ENCODE peak calls at places on chromosomes 7 and 10, in seven cellular contexts. Q, B, J, H, P, G and L are unnamed samples.

GRCh38 chr10:61136151-61136550 is 192.2 kb upstream of the RHOBTB1 start:
- DNase-seq in Q (no peak), J (no peak), P (no peak), B (no peak), G (peak; percentile 21), H (no peak), L (no peak)

GRCh38 chr10:100670828-100671479 is 74.4 kb upstream of the PAX2 start:
- DNase-seq in Q (no peak), J (peak; percentile 49), H (no peak), G (no peak), P (peak; percentile 35), B (no peak), L (peak; percentile 49)

GRCh38 chr10:12707461-12708185 is 293.9 kb downstream of the CCDC3 start:
- DNase-seq in G (peak; percentile 92), J (no peak), B (no peak), H (no peak), P (no peak), Q (no peak), L (no peak)

GRCh38 chr7:2386964-2387669 is 16.3 kb upstream of the CHST12 start:
- DNase-seq in H (no peak), Q (no peak), P (no peak), J (no peak), B (no peak), G (no peak), L (no peak)

GRCh38 chr10:124592101-124592500 is 130.5 kb downstream of the LHPP start:
- DNase-seq in J (no peak), Q (no peak), H (no peak), G (no peak), P (no peak), B (no peak), L (no peak)

GRCh38 chr7:105268056-105268455 is 120.7 kb downstream of the SRPK2 start:
- DNase-seq in Q (no peak), P (peak; percentile 26), H (no peak), J (no peak), G (peak; percentile 77), B (no peak), L (no peak)

GRCh38 chr10:9719246-9719645 is 1298.4 kb upstream of the CELF2 start:
- DNase-seq in P (no peak), G (no peak), Q (no peak), J (no peak), B (no peak), H (no peak), L (no peak)

GRCh38 chr10:102285134-102285533 is 39.8 kb downstream of the GBF1 start:
- DNase-seq in Q (no peak), G (no peak), J (no peak), H (no peak), P (no peak), B (no peak), L (no peak)

GRCh38 chr10:13046861-13047528 is 45.5 kb upstream of the CCDC3 start:
- DNase-seq in J (no peak), H (no peak), G (no peak), P (no peak), B (no peak), Q (no peak), L (no peak)

GRCh38 chr7:74587435-74588126 is 69.9 kb upstream of the GTF2I start:
- DNase-seq in J (peak; percentile 69), G (peak; percentile 94), H (peak; percentile 89), B (peak; percentile 92), Q (peak; percentile 42), P (no peak), L (no peak)

GRCh38 chr7:85102813-85103350 is 84.0 kb downstream of the SEMA3D start:
- DNase-seq in B (no peak), P (no peak), H (no peak), G (no peak), J (no peak), Q (no peak), L (no peak)

GRCh38 chr7:86932038-86932512 is 127.4 kb downstream of the ELAPOR2 start:
- DNase-seq in Q (no peak), H (no peak), P (no peak), J (no peak), G (peak; percentile 15), B (no peak), L (no peak)

GRCh38 chr10:50506861-50507573 is 116.7 kb downstream of the SGMS1 start:
- DNase-seq in Q (peak; percentile 85), B (no peak), J (no peak), G (no peak), P (no peak), H (peak; percentile 52), L (no peak)

GRCh38 chr10:22714524-22715289 is at the start of gene PIP4K2A:
- DNase-seq in Q (peak; percentile 72), J (peak; percentile 89), H (peak; percentile 81), B (peak; percentile 79), G (peak; percentile 71), P (peak; percentile 75), L (peak; percentile 82)

GRCh38 chr7:100882201-100882600 is 7.3 kb downstream of the SRRT start:
- DNase-seq in G (no peak), J (no peak), Q (no peak), B (no peak), P (no peak), H (no peak), L (no peak)

GRCh38 chr7:2150445-2150815 is 82.3 kb downstream of the MAD1L1 start:
- DNase-seq in G (no peak), P (no peak), J (peak; percentile 6), H (no peak), B (no peak), Q (no peak), L (no peak)

GRCh38 chr10:133014416-133015210 is 72.2 kb upstream of the CFAP46 start:
- DNase-seq in Q (no peak), G (no peak), B (no peak), J (peak; percentile 19), H (no peak), P (no peak), L (no peak)

GRCh38 chr10:78523453-78523852 is 489.8 kb downstream of the RPS24 start:
- DNase-seq in G (no peak), J (no peak), H (no peak), Q (no peak), P (no peak), B (no peak), L (no peak)

GRCh38 chr10:1631282-1631681 is 106.0 kb downstream of the ADARB2 start:
- DNase-seq in P (peak; percentile 44), B (no peak), G (no peak), H (no peak), J (no peak), Q (no peak), L (no peak)
- H3K27me3 ChIP-seq in P (no peaks in the 10 kb centered on the region), B (peaks cover 13% of the 10 kb centered on the region), G (no peaks in the 10 kb centered on the region), H (peaks cover 80% of the 10 kb centered on the region), J (no peaks in the 10 kb centered on the region), Q (no peaks in the 10 kb centered on the region), L (no peaks in the 10 kb centered on the region)

GRCh38 chr10:86867149-86867548 is 90.3 kb downstream of the MMRN2 start:
- DNase-seq in B (no peak), H (no peak), G (no peak), P (no peak), Q (no peak), J (no peak), L (no peak)

GRCh38 chr10:86868353-86868752 is 89.1 kb downstream of the MMRN2 start:
- DNase-seq in G (peak; percentile 84), J (peak; percentile 33), B (no peak), H (no peak), Q (no peak), P (no peak), L (no peak)

GRCh38 chr10:86872757-86873156 is 84.7 kb downstream of the MMRN2 start:
- DNase-seq in B (no peak), P (no peak), Q (no peak), H (no peak), J (peak; percentile 25), G (peak; percentile 75), L (no peak)

GRCh38 chr10:86870679-86871078 is 86.7 kb downstream of the MMRN2 start:
- DNase-seq in H (no peak), P (no peak), G (no peak), B (no peak), J (no peak), Q (no peak), L (no peak)

DNA sequence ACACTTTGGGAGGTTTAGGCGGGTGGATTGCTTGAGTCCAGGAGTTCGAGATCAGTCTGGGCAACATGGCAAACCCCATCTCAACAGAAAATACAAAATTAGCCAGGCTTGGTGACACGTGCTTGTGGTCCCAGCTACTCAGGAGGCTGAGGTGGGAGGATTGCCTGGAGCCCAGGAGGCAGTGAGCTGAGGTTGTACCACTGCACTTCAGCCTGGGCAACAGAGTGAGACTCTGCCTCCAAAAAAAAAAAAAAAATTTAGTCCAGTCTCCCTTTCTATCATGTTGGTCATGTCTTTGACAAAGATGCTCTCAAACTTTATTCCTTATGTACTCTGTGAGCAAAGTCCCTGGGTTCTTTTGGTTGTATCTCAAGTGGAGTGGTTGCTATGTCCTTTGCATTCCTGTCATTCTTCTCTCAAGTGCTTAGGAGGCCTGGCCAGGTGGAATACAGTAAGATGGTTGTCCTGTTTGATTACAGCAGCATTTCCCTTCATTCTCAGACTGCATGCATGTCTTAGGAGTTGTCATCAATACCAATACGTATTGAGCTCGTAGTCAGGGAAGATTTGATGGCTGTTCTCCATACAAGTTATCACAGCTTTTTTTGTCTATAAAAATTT is 85.7 kb downstream of the MMRN2 start:
- DNase-seq in B (no peak), G (no peak), P (no peak), H (no peak), J (no peak), Q (no peak), L (no peak)
- H3K27ac ChIP-seq in B (no peak overlapping the region), G (no peak overlapping the region), P (no peak overlapping the region), H (no peak overlapping the region), J (no peak overlapping the region), Q (no peak overlapping the region), L (no peak overlapping the region)

DNA sequence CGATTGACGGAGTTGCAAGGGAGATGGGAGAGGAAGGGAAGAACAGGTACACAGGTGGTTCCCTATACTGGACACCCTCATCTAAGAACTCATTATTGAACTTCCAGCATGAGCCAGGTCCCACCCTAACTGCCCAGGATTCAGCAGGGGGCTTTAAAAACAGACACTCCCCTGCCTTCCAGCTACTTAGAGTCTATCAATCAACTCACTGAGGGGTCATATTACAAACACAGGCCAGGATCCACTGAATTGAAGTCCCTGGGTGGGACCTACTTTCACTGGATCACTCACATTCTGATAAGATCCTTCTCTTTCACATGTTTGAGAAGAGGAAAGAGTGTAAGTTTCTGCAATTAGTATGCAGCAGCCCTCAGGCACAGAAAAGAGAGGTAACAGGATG is 92.8 kb downstream of the ITGA8 start:
- DNase-seq in G (no peak), Q (no peak), J (no peak), H (no peak), B (no peak), P (no peak), L (no peak)
- H3K27me3 ChIP-seq in G (no peaks in the 10 kb centered on the region), Q (no peaks in the 10 kb centered on the region), J (no peaks in the 10 kb centered on the region), H (no peaks in the 10 kb centered on the region), B (no peaks in the 10 kb centered on the region), P (no peaks in the 10 kb centered on the region), L (no peaks in the 10 kb centered on the region)

GRCh38 chr7:30453859-30454258 is 24.7 kb downstream of the NOD1 start:
- DNase-seq in J (no peak), H (no peak), B (peak; percentile 23), Q (no peak), P (no peak), G (peak; percentile 22), L (no peak)

GRCh38 chr7:30459591-30460245 is 18.9 kb downstream of the NOD1 start:
- DNase-seq in J (no peak), G (peak; percentile 88), H (no peak), P (no peak), Q (no peak), B (peak; percentile 62), L (no peak)

GRCh38 chr7:30460246-30460633 is 18.3 kb downstream of the NOD1 start:
- DNase-seq in P (no peak), Q (no peak), B (no peak), J (no peak), G (no peak), H (no peak), L (no peak)

GRCh38 chr7:30463400-30464145 is 15.0 kb downstream of the NOD1 start:
- DNase-seq in Q (no peak), G (no peak), H (no peak), P (no peak), J (no peak), B (no peak), L (no peak)

GRCh38 chr7:30458311-30458710 is 20.3 kb downstream of the NOD1 start:
- DNase-seq in P (no peak), Q (no peak), H (no peak), B (no peak), J (no peak), G (no peak), L (no peak)
- H3K27ac ChIP-seq in P (no peak overlapping the region), Q (no peak overlapping the region), H (no peak overlapping the region), B (no peak overlapping the region), J (no peak overlapping the region), G (no peak overlapping the region), L (no peak overlapping the region)